ENCODE peak calls at places on chromosomes 11 and 22, in ten cellular contexts. C, G, K, F, S, D, Y, M, U and B are unnamed samples.

GRCh38 chr11:61730222-61730994 is 22.0 kb upstream of the MYRF start:
- DNase-seq in C (no peak), G (no peak), K (no peak), F (no peak), S (no peak), D (peak; percentile 7), Y (no peak), M (no peak), U (no peak), B (no peak)

GRCh38 chr11:104529916-104530315 is 366.0 kb upstream of the PDGFD start:
- DNase-seq in C (no peak), G (no peak), K (no peak), F (no peak), S (no peak), D (no peak), Y (no peak), M (no peak), U (no peak), B (no peak)

GRCh38 chr11:88354909-88355308 is 17.4 kb upstream of the CTSC start:
- DNase-seq in C (no peak), G (no peak), K (no peak), F (no peak), S (no peak), D (no peak), Y (no peak), M (no peak), U (no peak), B (no peak)

GRCh38 chr11:69475141-69475865 is 6.2 kb upstream of the LINC01488 start:
- DNase-seq in C (peak; percentile 9), G (no peak), K (no peak), F (no peak), S (no peak), D (no peak), Y (no peak), M (no peak), U (no peak), B (no peak)

GRCh38 chr11:70292863-70293262 is 22.4 kb downstream of the PPFIA1 start:
- DNase-seq in C (no peak), G (no peak), K (no peak), F (no peak), S (no peak), D (no peak), Y (no peak), M (no peak), U (no peak), B (no peak)

GRCh38 chr11:15745266-15745665 is 611.1 kb downstream of the SOX6 start:
- DNase-seq in C (no peak), G (no peak), K (no peak), F (no peak), S (no peak), D (no peak), Y (no peak), M (no peak), U (no peak), B (no peak)

GRCh38 chr22:43100223-43100622 is 10.3 kb upstream of the BIK start:
- DNase-seq in C (no peak), G (no peak), K (no peak), F (no peak), S (no peak), D (no peak), Y (no peak), M (no peak), U (no peak), B (no peak)

GRCh38 chr11:12526789-12527188 is 147.4 kb upstream of the TEAD1 start:
- DNase-seq in C (no peak), G (no peak), K (no peak), F (no peak), S (no peak), D (peak; percentile 70), Y (peak; percentile 77), M (no peak), U (no peak), B (no peak)

GRCh38 chr22:46446799-46447198 is 90.6 kb downstream of the CELSR1 start:
- DNase-seq in C (no peak), G (no peak), K (no peak), F (no peak), S (no peak), D (no peak), Y (no peak), M (no peak), U (no peak), B (no peak)

GRCh38 chr22:22593964-22594656 is 35.0 kb upstream of the PRAME start:
- DNase-seq in C (no peak), G (no peak), K (peak; percentile 66), F (no peak), S (peak; percentile 38), D (peak; percentile 18), Y (no peak), M (peak; percentile 53), U (peak; percentile 75), B (peak; percentile 41)

GRCh38 chr22:29820941-29821789 is 16.9 kb downstream of the ASCC2 start:
- DNase-seq in C (peak; percentile 90), G (peak; percentile 82), K (no peak), F (peak; percentile 78), S (peak; percentile 87), D (peak; percentile 87), Y (peak; percentile 98), M (peak; percentile 62), U (no peak), B (no peak)

GRCh38 chr22:42475122-42475521 is 42.9 kb upstream of the NFAM1 start:
- DNase-seq in C (no peak), G (no peak), K (no peak), F (no peak), S (no peak), D (no peak), Y (no peak), M (no peak), U (no peak), B (no peak)

GRCh38 chr11:124108158-124108557 is 7.1 kb upstream of the VWA5A start:
- DNase-seq in C (no peak), G (no peak), K (peak; percentile 20), F (no peak), S (peak; percentile 31), D (no peak), Y (no peak), M (no peak), U (peak; percentile 34), B (no peak)

GRCh38 chr22:27507935-27508504 is 293.5 kb downstream of the MN1 start:
- DNase-seq in C (no peak), G (no peak), K (no peak), F (no peak), S (no peak), D (peak; percentile 36), Y (peak; percentile 39), M (no peak), U (no peak), B (no peak)

GRCh38 chr11:92317222-92317621 is 92.6 kb downstream of the FAT3 start:
- DNase-seq in C (no peak), G (no peak), K (no peak), F (no peak), S (no peak), D (no peak), Y (no peak), M (no peak), U (no peak), B (no peak)

GRCh38 chr11:19328586-19329311 is 88.0 kb upstream of the E2F8 start:
- DNase-seq in C (no peak), G (no peak), K (no peak), F (no peak), S (no peak), D (no peak), Y (no peak), M (no peak), U (no peak), B (no peak)

GRCh38 chr11:74157169-74157568 is 13.6 kb downstream of the C2CD3 start:
- DNase-seq in C (no peak), G (no peak), K (no peak), F (no peak), S (no peak), D (no peak), Y (peak; percentile 60), M (no peak), U (no peak), B (no peak)

GRCh38 chr22:39212721-39213376 is 31.9 kb downstream of the PDGFB start:
- DNase-seq in C (no peak), G (peak; percentile 43), K (no peak), F (no peak), S (no peak), D (peak; percentile 37), Y (no peak), M (no peak), U (peak; percentile 45), B (no peak)
- TF ChIP-seq CTCF in C (no peak), G (no peak), K (no peak), F (no peak), S (no peak), D (peak; percentile 31), Y (no peak), M (no peak), U (peak; percentile 32), B (no peak)

GRCh38 chr11:126282742-126283591 is at the start of gene TIRAP:
- DNase-seq in C (peak; percentile 79), G (peak; percentile 80), K (peak; percentile 44), F (no peak), S (peak; percentile 76), D (peak; percentile 39), Y (peak; percentile 29), M (peak; percentile 41), U (peak; percentile 64), B (peak; percentile 43)
- TF ChIP-seq CTCF in C (peak; percentile 52), G (no peak), K (no peak), F (no peak), S (peak; percentile 1), D (peak; percentile 15), Y (no peak), M (peak; percentile 5), U (peak; percentile 14), B (peak; percentile 44)

GRCh38 chr22:44914026-44914721 is 95.6 kb downstream of the PHF21B start:
- DNase-seq in C (peak; percentile 9), G (peak; percentile 48), K (no peak), F (no peak), S (no peak), D (no peak), Y (no peak), M (no peak), U (no peak), B (no peak)

GRCh38 chr22:44909241-44909640 is 100.6 kb downstream of the PHF21B start:
- DNase-seq in C (no peak), G (peak; percentile 25), K (no peak), F (no peak), S (no peak), D (no peak), Y (no peak), M (no peak), U (no peak), B (no peak)

GRCh38 chr22:44916281-44917231 is 93.2 kb downstream of the PHF21B start:
- DNase-seq in C (peak; percentile 9), G (peak; percentile 44), K (no peak), F (no peak), S (no peak), D (no peak), Y (no peak), M (no peak), U (no peak), B (no peak)

GRCh38 chr22:44915441-44915840 is 94.4 kb downstream of the PHF21B start:
- DNase-seq in C (no peak), G (peak; percentile 39), K (no peak), F (no peak), S (no peak), D (no peak), Y (no peak), M (no peak), U (no peak), B (no peak)

GRCh38 chr22:44913198-44913983 is 96.4 kb downstream of the PHF21B start:
- DNase-seq in C (no peak), G (peak; percentile 50), K (no peak), F (no peak), S (no peak), D (no peak), Y (no peak), M (no peak), U (no peak), B (no peak)
- TF ChIP-seq CTCF in C (no peak), G (no peak), K (no peak), F (no peak), S (no peak), D (peak; percentile 39), Y (no peak), M (no peak), U (no peak), B (no peak)

GRCh38 chr11:77879218-77879617 is 58.3 kb downstream of the AAMDC start:
- DNase-seq in C (peak; percentile 69), G (no peak), K (no peak), F (no peak), S (no peak), D (no peak), Y (no peak), M (peak; percentile 79), U (no peak), B (no peak)
- TF ChIP-seq CTCF in C (no peak), G (no peak), K (no peak), F (no peak), S (no peak), D (peak; percentile 25), Y (no peak), M (no peak), U (no peak), B (no peak)